ENCODE peak calls at places on chromosomes 3 and 15, in seven cellular contexts. One of them, this sample, is unnamed.

GRCh38 chr3:45453887-45454286 is 65.5 kb downstream of the LARS2 start:
- DNase-seq in tibial nerve: no peak
- DNase-seq in tibial artery: no peak
- DNase-seq in ovary: no peak
- DNase-seq in effector memory CD4-positive, alpha-beta T cell: no peak
- DNase-seq in foreskin fibroblast: no peak
- DNase-seq in fibroblast of lung: no peak
- DNase-seq in this sample: no peak

GRCh38 chr3:84165278-84165677 is 793.5 kb upstream of the CADM2 start:
- DNase-seq in fibroblast of lung: no peak
- DNase-seq in foreskin fibroblast: no peak
- DNase-seq in ovary: no peak
- DNase-seq in tibial nerve: no peak
- DNase-seq in tibial artery: no peak
- DNase-seq in effector memory CD4-positive, alpha-beta T cell: no peak
- DNase-seq in this sample: no peak

GRCh38 chr15:69610264-69610663 is 157.6 kb downstream of the RPLP1 start:
- DNase-seq in tibial artery: no peak
- DNase-seq in tibial nerve: no peak
- DNase-seq in foreskin fibroblast: no peak
- DNase-seq in ovary: no peak
- DNase-seq in fibroblast of lung: no peak
- DNase-seq in effector memory CD4-positive, alpha-beta T cell: no peak
- DNase-seq in this sample: no peak

GRCh38 chr3:192957441-192957951 is 39.8 kb upstream of the MB21D2 start:
- DNase-seq in fibroblast of lung: peak
- DNase-seq in tibial artery: peak
- DNase-seq in foreskin fibroblast: peak
- DNase-seq in effector memory CD4-positive, alpha-beta T cell: no peak
- DNase-seq in tibial nerve: no peak
- DNase-seq in ovary: no peak
- DNase-seq in this sample: no peak

GRCh38 chr15:65233651-65234050 is 22.4 kb upstream of the CILP start:
- DNase-seq in fibroblast of lung: no peak
- DNase-seq in ovary: no peak
- DNase-seq in tibial nerve: no peak
- DNase-seq in effector memory CD4-positive, alpha-beta T cell: no peak
- DNase-seq in tibial artery: no peak
- DNase-seq in foreskin fibroblast: no peak
- DNase-seq in this sample: no peak

GRCh38 chr3:129432036-129432435 is 3.6 kb upstream of the EFCAB12 start:
- DNase-seq in ovary: no peak
- DNase-seq in tibial nerve: no peak
- DNase-seq in fibroblast of lung: no peak
- DNase-seq in effector memory CD4-positive, alpha-beta T cell: no peak
- DNase-seq in tibial artery: no peak
- DNase-seq in foreskin fibroblast: no peak
- DNase-seq in this sample: no peak

GRCh38 chr3:187021748-187022402 is 91.5 kb downstream of the ST6GAL1 start:
- DNase-seq in effector memory CD4-positive, alpha-beta T cell: no peak
- DNase-seq in fibroblast of lung: no peak
- DNase-seq in tibial artery: no peak
- DNase-seq in ovary: no peak
- DNase-seq in foreskin fibroblast: no peak
- DNase-seq in tibial nerve: no peak
- DNase-seq in this sample: no peak

GRCh38 chr3:64995857-64996564 is 308.2 kb upstream of the ADAMTS9 start:
- DNase-seq in ovary: no peak
- DNase-seq in tibial nerve: no peak
- DNase-seq in fibroblast of lung: peak
- DNase-seq in foreskin fibroblast: no peak
- DNase-seq in tibial artery: no peak
- DNase-seq in effector memory CD4-positive, alpha-beta T cell: no peak
- DNase-seq in this sample: peak

GRCh38 chr3:86938706-86939105 is 52.2 kb downstream of the VGLL3 start:
- DNase-seq in tibial artery: no peak
- DNase-seq in fibroblast of lung: peak
- DNase-seq in foreskin fibroblast: peak
- DNase-seq in effector memory CD4-positive, alpha-beta T cell: no peak
- DNase-seq in tibial nerve: no peak
- DNase-seq in ovary: no peak
- DNase-seq in this sample: no peak

GRCh38 chr3:122975163-122975923 is 52.2 kb downstream of the SEMA5B start:
- DNase-seq in tibial artery: no peak
- DNase-seq in foreskin fibroblast: peak
- DNase-seq in tibial nerve: no peak
- DNase-seq in ovary: peak
- DNase-seq in fibroblast of lung: peak
- DNase-seq in effector memory CD4-positive, alpha-beta T cell: no peak
- DNase-seq in this sample: peak

GRCh38 chr3:132598181-132598580 is 1.1 kb downstream of the ACKR4 start:
- DNase-seq in fibroblast of lung: no peak
- DNase-seq in foreskin fibroblast: no peak
- DNase-seq in tibial artery: no peak
- DNase-seq in ovary: no peak
- DNase-seq in effector memory CD4-positive, alpha-beta T cell: no peak
- DNase-seq in tibial nerve: no peak
- DNase-seq in this sample: no peak

GRCh38 chr3:156981005-156981404 is 154.9 kb downstream of the LEKR1 start:
- DNase-seq in foreskin fibroblast: no peak
- DNase-seq in tibial artery: no peak
- DNase-seq in effector memory CD4-positive, alpha-beta T cell: no peak
- DNase-seq in ovary: no peak
- DNase-seq in tibial nerve: no peak
- DNase-seq in fibroblast of lung: peak
- DNase-seq in this sample: no peak

GRCh38 chr3:149647285-149647684 is 10.5 kb downstream of the WWTR1 start:
- DNase-seq in tibial nerve: no peak
- DNase-seq in fibroblast of lung: no peak
- DNase-seq in ovary: no peak
- DNase-seq in effector memory CD4-positive, alpha-beta T cell: no peak
- DNase-seq in tibial artery: no peak
- DNase-seq in foreskin fibroblast: no peak
- DNase-seq in this sample: no peak

GRCh38 chr3:149646181-149646766 is 11.6 kb downstream of the WWTR1 start:
- DNase-seq in tibial artery: no peak
- DNase-seq in effector memory CD4-positive, alpha-beta T cell: no peak
- DNase-seq in foreskin fibroblast: peak
- DNase-seq in ovary: no peak
- DNase-seq in fibroblast of lung: peak
- DNase-seq in tibial nerve: no peak
- DNase-seq in this sample: no peak

GRCh38 chr3:149650828-149651227 is 7.0 kb downstream of the WWTR1 start:
- DNase-seq in tibial artery: no peak
- DNase-seq in ovary: no peak
- DNase-seq in foreskin fibroblast: no peak
- DNase-seq in tibial nerve: no peak
- DNase-seq in fibroblast of lung: no peak
- DNase-seq in effector memory CD4-positive, alpha-beta T cell: no peak
- DNase-seq in this sample: no peak

GRCh38 chr3:149647812-149648211 is 10.0 kb downstream of the WWTR1 start:
- DNase-seq in foreskin fibroblast: no peak
- DNase-seq in tibial nerve: no peak
- DNase-seq in fibroblast of lung: no peak
- DNase-seq in effector memory CD4-positive, alpha-beta T cell: no peak
- DNase-seq in tibial artery: no peak
- DNase-seq in ovary: no peak
- DNase-seq in this sample: no peak

GRCh38 chr3:149648525-149648924 is 9.3 kb downstream of the WWTR1 start:
- DNase-seq in ovary: no peak
- DNase-seq in tibial artery: no peak
- DNase-seq in tibial nerve: no peak
- DNase-seq in effector memory CD4-positive, alpha-beta T cell: no peak
- DNase-seq in foreskin fibroblast: no peak
- DNase-seq in fibroblast of lung: peak
- DNase-seq in this sample: no peak
- H3K4me3 ChIP-seq in ovary: no peak
- H3K4me3 ChIP-seq in tibial artery: peak
- H3K4me3 ChIP-seq in tibial nerve: no peak
- H3K4me3 ChIP-seq in effector memory CD4-positive, alpha-beta T cell: no peak
- H3K4me3 ChIP-seq in foreskin fibroblast: no peak
- H3K4me3 ChIP-seq in fibroblast of lung: peak
- H3K4me3 ChIP-seq in this sample: no peak

GRCh38 chr15:78064544-78064943 is 13.0 kb downstream of the TBC1D2B start:
- DNase-seq in foreskin fibroblast: no peak
- DNase-seq in tibial nerve: no peak
- DNase-seq in fibroblast of lung: peak
- DNase-seq in tibial artery: no peak
- DNase-seq in ovary: no peak
- DNase-seq in effector memory CD4-positive, alpha-beta T cell: no peak
- DNase-seq in this sample: no peak

GRCh38 chr15:78063966-78064365 is 13.5 kb downstream of the TBC1D2B start:
- DNase-seq in foreskin fibroblast: no peak
- DNase-seq in effector memory CD4-positive, alpha-beta T cell: no peak
- DNase-seq in fibroblast of lung: peak
- DNase-seq in tibial artery: no peak
- DNase-seq in tibial nerve: no peak
- DNase-seq in ovary: no peak
- DNase-seq in this sample: no peak

GRCh38 chr15:78059110-78059839 is 18.2 kb downstream of the TBC1D2B start:
- DNase-seq in tibial nerve: no peak
- DNase-seq in fibroblast of lung: peak
- DNase-seq in ovary: no peak
- DNase-seq in foreskin fibroblast: no peak
- DNase-seq in effector memory CD4-positive, alpha-beta T cell: no peak
- DNase-seq in tibial artery: no peak
- DNase-seq in this sample: no peak

GRCh38 chr15:78060232-78060631 is 17.3 kb downstream of the TBC1D2B start:
- DNase-seq in ovary: no peak
- DNase-seq in effector memory CD4-positive, alpha-beta T cell: no peak
- DNase-seq in tibial artery: no peak
- DNase-seq in fibroblast of lung: no peak
- DNase-seq in foreskin fibroblast: no peak
- DNase-seq in tibial nerve: no peak
- DNase-seq in this sample: no peak

DNA sequence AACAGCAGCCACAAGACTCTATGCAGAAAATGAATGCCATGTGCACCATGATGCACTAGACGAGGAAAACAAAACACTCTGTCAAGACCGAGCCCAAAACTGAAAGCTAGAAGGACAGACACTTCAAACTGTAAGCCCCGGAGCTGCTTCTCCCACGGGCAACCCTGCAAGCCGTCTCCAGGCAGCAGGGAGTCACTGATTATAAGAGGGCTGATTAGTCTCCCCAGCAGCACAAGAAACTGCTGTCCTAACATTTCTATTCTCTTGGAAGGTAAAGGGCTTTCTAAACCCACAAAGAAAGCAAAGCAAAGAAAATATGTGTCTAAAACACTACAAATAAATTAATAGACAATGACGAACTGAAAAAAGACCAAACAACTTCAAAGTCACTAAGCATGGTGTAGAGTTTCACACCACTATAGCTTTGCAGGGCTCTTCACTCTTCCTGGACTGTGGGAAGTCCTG is 15.5 kb downstream of the TBC1D2B start:
- DNase-seq in effector memory CD4-positive, alpha-beta T cell: no peak
- DNase-seq in fibroblast of lung: peak
- DNase-seq in foreskin fibroblast: no peak
- DNase-seq in tibial nerve: no peak
- DNase-seq in tibial artery: no peak
- DNase-seq in ovary: no peak
- DNase-seq in this sample: no peak
- H3K4me3 ChIP-seq in effector memory CD4-positive, alpha-beta T cell: peak
- H3K4me3 ChIP-seq in fibroblast of lung: peak
- H3K4me3 ChIP-seq in foreskin fibroblast: peak
- H3K4me3 ChIP-seq in tibial nerve: no peak
- H3K4me3 ChIP-seq in tibial artery: no peak
- H3K4me3 ChIP-seq in ovary: peak
- H3K4me3 ChIP-seq in this sample: no peak

GRCh38 chr15:72272213-72272996 is at the start of gene PARP6:
- DNase-seq in fibroblast of lung: peak
- DNase-seq in tibial artery: peak
- DNase-seq in tibial nerve: peak
- DNase-seq in ovary: peak
- DNase-seq in effector memory CD4-positive, alpha-beta T cell: peak
- DNase-seq in foreskin fibroblast: peak
- DNase-seq in this sample: peak

GRCh38 chr15:72272997-72273352 is 621 bp upstream of the PARP6 start:
- DNase-seq in foreskin fibroblast: no peak
- DNase-seq in tibial nerve: no peak
- DNase-seq in ovary: no peak
- DNase-seq in tibial artery: no peak
- DNase-seq in effector memory CD4-positive, alpha-beta T cell: no peak
- DNase-seq in fibroblast of lung: no peak
- DNase-seq in this sample: no peak

GRCh38 chr15:72271895-72272212 is 500 bp downstream of the PARP6 start:
- DNase-seq in tibial nerve: no peak
- DNase-seq in effector memory CD4-positive, alpha-beta T cell: no peak
- DNase-seq in ovary: no peak
- DNase-seq in tibial artery: no peak
- DNase-seq in fibroblast of lung: peak
- DNase-seq in foreskin fibroblast: no peak
- DNase-seq in this sample: peak

GRCh38 chr15:72269739-72270138 is 2.6 kb downstream of the PARP6 start:
- DNase-seq in tibial nerve: no peak
- DNase-seq in foreskin fibroblast: no peak
- DNase-seq in ovary: no peak
- DNase-seq in tibial artery: no peak
- DNase-seq in fibroblast of lung: no peak
- DNase-seq in effector memory CD4-positive, alpha-beta T cell: no peak
- DNase-seq in this sample: no peak

GRCh38 chr15:72271221-72271620 is 1.1 kb downstream of the PARP6 start:
- DNase-seq in tibial nerve: no peak
- DNase-seq in foreskin fibroblast: no peak
- DNase-seq in ovary: no peak
- DNase-seq in fibroblast of lung: no peak
- DNase-seq in tibial artery: no peak
- DNase-seq in effector memory CD4-positive, alpha-beta T cell: no peak
- DNase-seq in this sample: no peak
- H3K4me3 ChIP-seq in tibial nerve: no peak
- H3K4me3 ChIP-seq in foreskin fibroblast: peak
- H3K4me3 ChIP-seq in ovary: no peak
- H3K4me3 ChIP-seq in fibroblast of lung: peak
- H3K4me3 ChIP-seq in tibial artery: peak
- H3K4me3 ChIP-seq in effector memory CD4-positive, alpha-beta T cell: peak
- H3K4me3 ChIP-seq in this sample: no peak

DNA sequence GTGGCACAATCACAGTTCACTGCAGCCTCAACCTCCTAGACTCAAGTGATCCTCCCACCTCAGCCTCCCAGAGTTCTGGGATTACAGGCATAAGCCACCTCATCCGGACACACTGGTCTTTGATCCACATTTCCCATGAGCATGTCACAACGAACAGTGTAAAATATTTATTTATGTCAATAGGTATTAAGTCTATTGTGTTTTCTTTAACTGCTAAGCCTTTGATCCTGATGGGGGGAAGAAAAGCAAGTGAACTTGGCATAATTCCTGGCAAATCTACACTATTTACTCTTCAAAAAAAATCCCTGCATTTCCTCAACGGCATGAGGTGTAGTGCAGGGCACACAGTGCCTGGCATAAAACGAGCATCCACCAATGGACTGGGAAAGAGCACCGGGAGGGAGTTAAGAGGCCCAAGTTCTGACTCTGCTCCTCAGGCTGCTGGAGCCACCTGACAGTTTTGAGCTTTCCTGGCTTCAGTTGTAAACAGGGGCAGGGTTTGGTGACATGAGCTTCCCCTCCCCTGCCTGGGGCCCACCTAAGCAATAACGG is 16.6 kb downstream of the CA12 start:
- DNase-seq in tibial nerve: no peak
- DNase-seq in foreskin fibroblast: no peak
- DNase-seq in tibial artery: no peak
- DNase-seq in fibroblast of lung: no peak
- DNase-seq in ovary: no peak
- DNase-seq in effector memory CD4-positive, alpha-beta T cell: no peak
- DNase-seq in this sample: no peak
- H3K4me3 ChIP-seq in tibial nerve: no peak
- H3K4me3 ChIP-seq in foreskin fibroblast: no peak
- H3K4me3 ChIP-seq in tibial artery: no peak
- H3K4me3 ChIP-seq in fibroblast of lung: no peak
- H3K4me3 ChIP-seq in ovary: no peak
- H3K4me3 ChIP-seq in effector memory CD4-positive, alpha-beta T cell: no peak
- H3K4me3 ChIP-seq in this sample: no peak

GRCh38 chr3:160224256-160224655 is 966 bp upstream of the C3orf80 start:
- DNase-seq in ovary: no peak
- DNase-seq in tibial artery: no peak
- DNase-seq in foreskin fibroblast: no peak
- DNase-seq in effector memory CD4-positive, alpha-beta T cell: no peak
- DNase-seq in tibial nerve: no peak
- DNase-seq in fibroblast of lung: no peak
- DNase-seq in this sample: peak
- H3K4me3 ChIP-seq in ovary: no peak
- H3K4me3 ChIP-seq in tibial artery: no peak
- H3K4me3 ChIP-seq in foreskin fibroblast: no peak
- H3K4me3 ChIP-seq in effector memory CD4-positive, alpha-beta T cell: no peak
- H3K4me3 ChIP-seq in tibial nerve: no peak
- H3K4me3 ChIP-seq in fibroblast of lung: no peak
- H3K4me3 ChIP-seq in this sample: peak

This sample was measured in H7.